ENCODE peak calls at places on chromosomes 6 and 20, in four cellular contexts. L, K, N and C are unnamed samples.

GRCh38 chr20:5127204-5127858 is 523 bp downstream of the CDS2 start:
- DNase-seq in L (peak; percentile 70), K (peak; percentile 53), N (no peak), C (peak; percentile 25)

GRCh38 chr20:10074513-10074912 is 39.7 kb downstream of the ANKEF1 start:
- DNase-seq in L (no peak), K (peak; percentile 7), N (no peak), C (no peak)

GRCh38 chr6:48184644-48185043 is 73.6 kb upstream of the PTCHD4 start:
- DNase-seq in L (no peak), K (no peak), N (no peak), C (no peak)

GRCh38 chr20:20547221-20547875 is 165.1 kb downstream of the RALGAPA2 start:
- DNase-seq in L (no peak), K (no peak), N (no peak), C (no peak)

GRCh38 chr6:32882879-32883250 is 28.9 kb downstream of the PSMB9 start:
- DNase-seq in L (no peak), K (no peak), N (no peak), C (no peak)

GRCh38 chr20:16260911-16261310 is 312.3 kb downstream of the KIF16B start:
- DNase-seq in L (no peak), K (no peak), N (no peak), C (no peak)

GRCh38 chr6:42831237-42831636 is 48.2 kb upstream of the RPL7L1 start:
- DNase-seq in L (no peak), K (no peak), N (no peak), C (no peak)

GRCh38 chr6:69887714-69888345 is 21.5 kb downstream of the COL19A1 start:
- DNase-seq in L (no peak), K (no peak), N (no peak), C (no peak)

GRCh38 chr6:151239603-151240035 is at the start of gene AKAP12:
- DNase-seq in L (no peak), K (no peak), N (peak; percentile 34), C (peak; percentile 39)

GRCh38 chr6:151240861-151241642 is 1.3 kb downstream of the AKAP12 start:
- DNase-seq in L (peak; percentile 81), K (no peak), N (no peak), C (peak; percentile 25)

GRCh38 chr6:151242420-151242841 is 2.7 kb downstream of the AKAP12 start:
- DNase-seq in L (no peak), K (no peak), N (no peak), C (no peak)

GRCh38 chr6:151240036-151240685 is 394 bp downstream of the AKAP12 start:
- DNase-seq in L (peak; percentile 84), K (peak; percentile 76), N (peak; percentile 81), C (peak; percentile 62)

GRCh38 chr6:151241853-151242252 is 2.1 kb downstream of the AKAP12 start:
- DNase-seq in L (no peak), K (no peak), N (no peak), C (no peak)
- TF ChIP-seq YY1 in L (no peak), K (no peak), N (no peak), C (no peak)

GRCh38 chr20:51340451-51340840 is 202.1 kb downstream of the NFATC2 start:
- DNase-seq in L (no peak), K (peak; percentile 48), N (no peak), C (no peak)
- H3K4me1 ChIP-seq in L (peaks cover 4% of the 10 kb centered on the region), K (peaks cover 3% of the 10 kb centered on the region), N (no peaks in the 10 kb centered on the region), C (peaks cover 3% of the 10 kb centered on the region)

DNA sequence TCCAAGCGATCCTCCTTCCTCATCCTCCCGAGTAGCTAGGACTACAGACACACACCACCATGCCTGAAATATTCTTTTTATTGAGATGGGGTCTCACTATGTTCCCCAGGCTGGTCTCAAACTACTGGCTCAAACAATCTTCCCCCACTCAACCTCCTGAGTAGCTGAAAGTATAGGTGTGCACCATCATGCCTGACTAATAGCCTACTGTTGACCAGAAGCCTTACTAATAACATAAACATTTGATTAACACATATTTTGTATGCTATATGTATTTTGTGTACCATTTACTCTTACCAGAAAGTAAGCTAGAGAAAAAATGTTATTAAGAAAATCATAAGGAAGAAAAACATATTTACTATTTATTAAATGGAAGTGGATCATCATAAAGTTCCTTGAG is 11.9 kb upstream of the WFDC10A start:
- DNase-seq in L (no peak), K (no peak), N (no peak), C (no peak)
- TF ChIP-seq YY1 in L (no peak), K (no peak), N (no peak), C (no peak)

GRCh38 chr20:62413896-62414481 is 6.9 kb upstream of the CABLES2 start:
- DNase-seq in L (peak; percentile 66), K (no peak), N (no peak), C (no peak)

GRCh38 chr20:62410742-62411478 is 3.8 kb upstream of the CABLES2 start:
- DNase-seq in L (no peak), K (no peak), N (no peak), C (no peak)

GRCh38 chr20:62413025-62413580 is 6.0 kb upstream of the CABLES2 start:
- DNase-seq in L (no peak), K (no peak), N (no peak), C (no peak)

GRCh38 chr20:62411479-62412193 is 4.6 kb upstream of the CABLES2 start:
- DNase-seq in L (no peak), K (no peak), N (no peak), C (no peak)

GRCh38 chr20:62412194-62413024 is 5.3 kb upstream of the CABLES2 start:
- DNase-seq in L (no peak), K (peak; percentile 50), N (no peak), C (no peak)
- H3K4me1 ChIP-seq in L (no peaks in the 10 kb centered on the region), K (peaks cover 90% of the 10 kb centered on the region), N (peaks cover 1% of the 10 kb centered on the region), C (peaks cover 28% of the 10 kb centered on the region)